ENCODE peak calls at places on chromosomes 1 and 21, in ten cellular contexts. H is fibroblast of the conjunctiva; Z is CD8-positive, alpha-beta T cell; Q is OCI-LY7; O is fibroblast of the aortic adventitia; I is heart right ventricle; P is dorsolateral prefrontal cortex; U is AG10803; K is HuH-7; Y is Calu3. S is an unnamed sample.

GRCh38 chr21:33825898-33826297 is 89.7 kb downstream of the ATP5PO start:
- DNase-seq in H (peak), Z (no peak), Q (no peak), O (peak), I (no peak), P (no peak), U (peak), K (no peak), Y (no peak), S (no peak)

GRCh38 chr1:200774735-200775449 is 36.2 kb downstream of the CAMSAP2 start:
- DNase-seq in H (no peak), Z (no peak), Q (no peak), O (peak), I (no peak), P (no peak), U (no peak), K (no peak), Y (no peak), S (no peak)

GRCh38 chr1:234862944-234863515 is 253.1 kb upstream of the IRF2BP2 start:
- DNase-seq in H (no peak), Z (no peak), Q (no peak), O (peak), I (peak), P (peak), U (peak), K (no peak), Y (no peak), S (no peak)

GRCh38 chr1:159429074-159429861 is 2.7 kb upstream of the OR10J4 start:
- DNase-seq in H (no peak), Z (no peak), Q (no peak), O (no peak), I (no peak), P (no peak), U (peak), K (no peak), Y (no peak), S (no peak)

GRCh38 chr1:236021424-236022135 is 43.3 kb downstream of the NID1 start:
- DNase-seq in H (peak), Z (no peak), Q (no peak), O (peak), I (peak), P (no peak), U (peak), K (no peak), Y (no peak), S (no peak)

GRCh38 chr1:70910013-70910412 is 137.6 kb downstream of the PTGER3 start:
- DNase-seq in H (no peak), Z (no peak), Q (no peak), O (no peak), I (no peak), P (no peak), U (no peak), K (no peak), Y (no peak), S (no peak)

GRCh38 chr1:77126309-77126708 is 92.9 kb downstream of the PIGK start:
- DNase-seq in H (peak), Z (no peak), Q (peak), O (peak), I (no peak), P (no peak), U (peak), K (peak), Y (peak), S (peak)

GRCh38 chr1:28370220-28371010 is 875 bp downstream of the PHACTR4 start:
- DNase-seq in H (peak), Z (peak), Q (peak), O (peak), I (peak), P (no peak), U (peak), K (peak), Y (no peak), S (no peak)

GRCh38 chr21:31887596-31887920 is 14.7 kb downstream of the HUNK start:
- DNase-seq in H (no peak), Z (no peak), Q (no peak), O (no peak), I (peak), P (no peak), U (no peak), K (no peak), Y (no peak), S (no peak)

GRCh38 chr1:30001452-30002039 is 721.8 kb downstream of the MATN1 start:
- DNase-seq in H (no peak), Z (no peak), Q (no peak), O (no peak), I (no peak), P (no peak), U (no peak), K (no peak), Y (no peak), S (no peak)

GRCh38 chr1:218521414-218522169 is 176.5 kb downstream of the TGFB2 start:
- DNase-seq in H (peak), Z (peak), Q (peak), O (peak), I (no peak), P (no peak), U (peak), K (peak), Y (peak), S (no peak)

GRCh38 chr1:38615680-38616079 is 243.9 kb downstream of the RRAGC start:
- DNase-seq in H (no peak), Z (no peak), Q (no peak), O (no peak), I (no peak), P (no peak), U (no peak), K (no peak), Y (no peak), S (no peak)

GRCh38 chr21:42666023-42666747 is 12.8 kb downstream of the PDE9A start:
- DNase-seq in H (no peak), Z (peak), Q (peak), O (no peak), I (no peak), P (no peak), U (no peak), K (no peak), Y (peak), S (no peak)

GRCh38 chr21:46392921-46393320 is 65.8 kb upstream of the DIP2A start:
- DNase-seq in H (peak), Z (no peak), Q (no peak), O (peak), I (peak), P (no peak), U (peak), K (no peak), Y (no peak), S (no peak)

GRCh38 chr1:43269627-43270375 is at the start of gene TMEM125:
- DNase-seq in H (no peak), Z (no peak), Q (no peak), O (no peak), I (no peak), P (no peak), U (no peak), K (no peak), Y (no peak), S (no peak)

GRCh38 chr1:186806477-186806876 is 22.3 kb upstream of the PLA2G4A start:
- DNase-seq in H (no peak), Z (no peak), Q (no peak), O (peak), I (peak), P (no peak), U (no peak), K (peak), Y (peak), S (no peak)

GRCh38 chr1:175563556-175563955 is 179.8 kb downstream of the TNR start:
- DNase-seq in H (no peak), Z (no peak), Q (no peak), O (no peak), I (no peak), P (no peak), U (no peak), K (no peak), Y (no peak), S (no peak)

GRCh38 chr1:167627865-167628641 is 2.0 kb upstream of the RCSD1 start:
- DNase-seq in H (no peak), Z (peak), Q (peak), O (no peak), I (no peak), P (no peak), U (no peak), K (peak), Y (no peak), S (no peak)

GRCh38 chr1:183339556-183340167 is 78.5 kb downstream of the NMNAT2 start:
- DNase-seq in H (no peak), Z (no peak), Q (no peak), O (no peak), I (no peak), P (no peak), U (no peak), K (no peak), Y (no peak), S (no peak)

S was measured in NCI-H1930.